ENCODE peak calls at places on chromosomes 16 and 17, in seven cellular contexts. S is mammary epithelial cell, Y is neuronal stem cell, V is mesendoderm, A is fibroblast of lung, R is HepG2, W is MM.1S. N is an unnamed sample. For H3K4me1, the result is how much of the 10 kb centered on the place peaks cover.

GRCh38 chr16:3194792-3195191 is 6.8 kb downstream of the OR1F1 start:
- DNase-seq in S (no peak), Y (no peak), V (no peak), A (no peak), R (no peak), W (no peak), N (no peak)

GRCh38 chr17:31283841-31284240 is 13.2 kb downstream of the OMG start:
- DNase-seq in S (no peak), Y (no peak), V (no peak), A (no peak), R (no peak), W (no peak), N (no peak)

GRCh38 chr16:25126820-25127232 is 15.3 kb downstream of the LCMT1 start:
- DNase-seq in S (peak), Y (no peak), V (peak), A (peak), R (peak), W (peak), N (peak)

GRCh38 chr17:19302791-19303233 is 59.7 kb downstream of the B9D1 start:
- DNase-seq in S (no peak), Y (no peak), V (no peak), A (no peak), R (no peak), W (no peak), N (no peak)

GRCh38 chr17:31558748-31559646 is 167.5 kb downstream of the RAB11FIP4 start:
- DNase-seq in S (peak), Y (peak), V (peak), A (peak), R (peak), W (peak), N (peak)

GRCh38 chr17:56185905-56186783 is 32.9 kb downstream of the ANKFN1 start:
- DNase-seq in S (no peak), Y (no peak), V (no peak), A (peak), R (no peak), W (no peak), N (peak)

GRCh38 chr16:67151431-67152097 is 766 bp upstream of the B3GNT9 start:
- DNase-seq in S (no peak), Y (no peak), V (peak), A (no peak), R (no peak), W (no peak), N (peak)

GRCh38 chr17:28333083-28333746 is 2.1 kb downstream of the IFT20 start:
- DNase-seq in S (no peak), Y (no peak), V (no peak), A (no peak), R (no peak), W (no peak), N (peak)

GRCh38 chr16:56672761-56673536 is 3.3 kb downstream of the MT1H start:
- DNase-seq in S (no peak), Y (no peak), V (no peak), A (peak), R (no peak), W (no peak), N (peak)

GRCh38 chr16:79050063-79050462 is 550.5 kb downstream of the MAF start:
- DNase-seq in S (peak), Y (no peak), V (no peak), A (no peak), R (no peak), W (no peak), N (no peak)

GRCh38 chr17:7083592-7083991 is 3.5 kb upstream of the CLEC10A start:
- DNase-seq in S (peak), Y (no peak), V (no peak), A (no peak), R (no peak), W (no peak), N (peak)

GRCh38 chr17:77769215-77769614 is 189.3 kb upstream of the TNRC6C start:
- DNase-seq in S (no peak), Y (no peak), V (no peak), A (no peak), R (no peak), W (peak), N (peak)

GRCh38 chr17:77492446-77493237 is 351.9 kb downstream of the SEC14L1 start:
- DNase-seq in S (no peak), Y (no peak), V (no peak), A (no peak), R (no peak), W (no peak), N (no peak)

DNA sequence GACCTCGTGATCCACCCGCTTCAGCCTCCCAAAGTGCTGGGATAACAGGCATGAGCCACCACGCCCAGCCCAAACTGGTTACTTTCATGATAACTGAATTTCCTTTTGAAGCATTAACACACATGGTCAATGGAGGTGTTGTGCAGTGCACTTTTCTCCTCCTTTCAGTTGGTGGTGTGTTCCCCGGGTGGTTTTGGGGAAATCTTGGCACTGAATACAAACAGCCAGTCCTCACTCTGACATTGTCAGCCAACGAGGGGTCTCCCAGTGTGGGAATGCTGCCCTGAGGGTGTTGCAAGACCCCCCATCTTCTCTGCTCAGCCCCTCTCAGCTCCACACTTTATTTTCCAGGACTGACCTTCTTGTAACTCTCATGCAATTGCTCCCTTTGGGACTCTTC is 70.5 kb downstream of the SOX9 start:
- DNase-seq in S (no peak), Y (no peak), V (no peak), A (no peak), R (no peak), W (no peak), N (no peak)
- H3K9ac ChIP-seq in S (no peak), Y (no peak), V (no peak), A (no peak), R (no peak), W (no peak), N (no peak)

GRCh38 chr16:50680907-50681885 is at the start of gene SNX20:
- DNase-seq in S (no peak), Y (no peak), V (no peak), A (no peak), R (no peak), W (peak), N (no peak)
- H3K4me2 ChIP-seq in S (no peak), Y (no peak), V (no peak), A (no peak), R (no peak), W (peak), N (no peak)

GRCh38 chr16:84716740-84717139 is 16.9 kb downstream of the USP10 start:
- DNase-seq in S (no peak), Y (no peak), V (no peak), A (no peak), R (no peak), W (no peak), N (no peak)

GRCh38 chr16:84715854-84716253 is 16.1 kb downstream of the USP10 start:
- DNase-seq in S (no peak), Y (no peak), V (no peak), A (no peak), R (no peak), W (no peak), N (no peak)

GRCh38 chr16:84712138-84712671 is 12.4 kb downstream of the USP10 start:
- DNase-seq in S (no peak), Y (no peak), V (no peak), A (no peak), R (no peak), W (no peak), N (no peak)

GRCh38 chr16:84712801-84713775 is 13.3 kb downstream of the USP10 start:
- DNase-seq in S (no peak), Y (no peak), V (no peak), A (no peak), R (peak), W (no peak), N (no peak)

GRCh38 chr16:84714028-84714427 is 14.2 kb downstream of the USP10 start:
- DNase-seq in S (no peak), Y (no peak), V (no peak), A (no peak), R (no peak), W (no peak), N (no peak)
- H3K4me1 ChIP-seq in S (under half), Y (under half), V (under half), A (under half), R (half or more), W (under half), N (under half)

GRCh38 chr16:9048302-9048700 is 43.1 kb upstream of the HAPSTR1 start:
- DNase-seq in S (no peak), Y (no peak), V (no peak), A (peak), R (no peak), W (no peak), N (peak)
- H3K9ac ChIP-seq in S (no peak), Y (no peak), V (no peak), A (no peak), R (peak), W (no peak), N (peak)

GRCh38 chr17:384622-385194 is 32.1 kb upstream of the RPH3AL start:
- DNase-seq in S (no peak), Y (no peak), V (no peak), A (no peak), R (no peak), W (no peak), N (no peak)
- H3K4me2 ChIP-seq in S (no peak), Y (peak), V (peak), A (no peak), R (peak), W (no peak), N (no peak)

DNA sequence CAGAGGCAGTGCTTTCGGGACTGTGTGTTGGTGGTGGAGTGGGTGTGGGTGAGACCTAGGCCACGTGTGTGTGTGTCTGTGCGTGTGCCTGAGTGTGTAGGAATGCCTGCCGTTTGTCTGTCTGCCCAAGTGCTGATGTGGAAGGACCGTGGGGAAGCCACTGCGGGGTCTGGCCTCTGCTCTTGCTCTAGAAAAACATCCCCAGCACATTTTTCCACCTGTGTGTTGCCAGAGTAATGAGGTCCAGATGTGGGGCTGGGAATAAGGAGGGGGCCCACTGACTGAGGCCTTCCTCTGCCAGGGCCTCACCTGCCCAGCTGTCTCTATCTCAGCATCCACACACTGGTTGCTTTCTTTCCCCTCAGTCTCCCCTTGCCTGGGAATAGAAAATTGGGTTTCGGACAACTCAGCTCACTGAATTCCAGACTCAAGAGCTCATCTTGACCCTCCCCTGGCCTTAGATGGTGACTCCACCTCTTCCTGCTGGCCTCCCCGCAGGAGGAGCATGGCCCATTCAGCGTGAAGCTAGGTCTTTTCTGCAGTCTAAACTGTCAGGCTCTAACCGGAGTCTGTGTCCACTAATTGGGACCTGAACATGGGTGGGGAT is 7.6 kb downstream of the SGCA start:
- DNase-seq in S (peak), Y (no peak), V (peak), A (peak), R (no peak), W (no peak), N (peak)
- H3K4me1 ChIP-seq in S (under half), Y (under half), V (under half), A (under half), R (half or more), W (under half), N (under half)

GRCh38 chr16:86512301-86512859 is 2.1 kb downstream of the FOXF1 start:
- DNase-seq in S (no peak), Y (peak), V (peak), A (no peak), R (no peak), W (no peak), N (peak)
- H3K9ac ChIP-seq in S (no peak), Y (peak), V (peak), A (peak), R (no peak), W (no peak), N (peak)

GRCh38 chr16:65531475-65531874 is 409.6 kb upstream of the CDH11 start:
- DNase-seq in S (no peak), Y (no peak), V (no peak), A (no peak), R (no peak), W (no peak), N (no peak)
- H3K4me2 ChIP-seq in S (no peak), Y (no peak), V (no peak), A (no peak), R (no peak), W (peak), N (peak)